ENCODE peak calls at places on chromosomes 2 and 18, in nine cellular contexts. Y is prostate gland, R is Panc1, T is endothelial cell of umbilical vein, A is spleen, L is H1, O is stomach, M is SK-N-SH, V is GM23338. P is an unnamed sample. For H3K4me1, the result is how much of the 10 kb centered on the place peaks cover.

GRCh38 chr18:58269931-58270330 is 225.9 kb downstream of the NEDD4L start:
- DNase-seq in O (peak), T (no peak), A (no peak), V (no peak), R (no peak), M (no peak), Y (peak), L (no peak), P (no peak)

GRCh38 chr2:74459377-74460118 is 1.3 kb downstream of the WBP1 start:
- DNase-seq in Y (no peak), M (no peak), R (no peak), A (peak), T (no peak), L (no peak), V (no peak), O (no peak), P (no peak)

GRCh38 chr2:234293973-234294372 is 202.9 kb downstream of the ARL4C start:
- DNase-seq in T (peak), Y (no peak), O (no peak), M (no peak), L (no peak), R (no peak), V (peak), A (no peak), P (no peak)

GRCh38 chr2:112198780-112199179 is 56.1 kb downstream of the ZC3H8 start:
- DNase-seq in O (no peak), V (no peak), M (no peak), A (no peak), Y (no peak), L (no peak), R (no peak), T (peak), P (no peak)

GRCh38 chr18:10421859-10422258 is 32.6 kb upstream of the APCDD1 start:
- DNase-seq in L (no peak), R (no peak), O (no peak), M (no peak), T (no peak), A (no peak), V (no peak), Y (no peak), P (no peak)

GRCh38 chr18:57209697-57210096 is 62.8 kb downstream of the BOD1L2 start:
- DNase-seq in L (no peak), T (no peak), R (no peak), O (no peak), A (no peak), M (no peak), V (peak), Y (no peak), P (no peak)

GRCh38 chr18:36672437-36673344 is 156.1 kb downstream of the TPGS2 start:
- DNase-seq in L (no peak), T (no peak), M (no peak), R (no peak), Y (peak), V (no peak), O (no peak), A (no peak), P (peak)

GRCh38 chr2:217482343-217482742 is 520.5 kb downstream of the TNS1 start:
- DNase-seq in Y (no peak), M (no peak), V (no peak), R (no peak), L (no peak), T (no peak), A (no peak), O (no peak), P (no peak)

GRCh38 chr2:97673915-97674283 is 4.4 kb downstream of the C2orf92 start:
- DNase-seq in R (no peak), O (no peak), T (no peak), Y (no peak), V (no peak), L (no peak), M (no peak), A (no peak), P (no peak)

GRCh38 chr2:231163011-231163410 is 35.4 kb upstream of the ARMC9 start:
- DNase-seq in L (no peak), T (no peak), Y (no peak), O (no peak), M (no peak), R (no peak), V (peak), A (no peak), P (no peak)

GRCh38 chr2:120735750-120736170 is at the start of gene GLI2:
- DNase-seq in R (no peak), A (peak), L (peak), M (peak), V (peak), O (peak), T (peak), Y (peak), P (peak)
- TF ChIP-seq POLR2AphosphoS5 in R (no peak), A (peak), L (no peak), M (no peak), V (peak), O (no peak), T (no peak), Y (no peak), P (peak)

GRCh38 chr2:191037351-191037750 is 23.4 kb upstream of the STAT1 start:
- DNase-seq in M (no peak), L (no peak), T (no peak), Y (no peak), R (no peak), A (no peak), V (no peak), O (no peak), P (no peak)

GRCh38 chr2:191038741-191039140 is 24.8 kb upstream of the STAT1 start:
- DNase-seq in Y (no peak), A (no peak), L (no peak), R (no peak), V (no peak), M (no peak), T (no peak), O (no peak), P (no peak)

GRCh38 chr2:191038241-191038725 is 24.3 kb upstream of the STAT1 start:
- DNase-seq in O (no peak), Y (no peak), V (no peak), L (no peak), M (no peak), R (no peak), T (peak), A (no peak), P (no peak)

GRCh38 chr2:191041418-191042161 is 27.6 kb upstream of the STAT1 start:
- DNase-seq in L (no peak), M (no peak), A (no peak), O (no peak), T (no peak), V (peak), Y (no peak), R (no peak), P (peak)

GRCh38 chr2:191039616-191040015 is 25.6 kb upstream of the STAT1 start:
- DNase-seq in O (no peak), A (no peak), T (no peak), V (no peak), M (peak), L (no peak), Y (no peak), R (no peak), P (no peak)
- H3K4me1 ChIP-seq in O (under half), A (under half), T (under half), V (under half), M (under half), L (under half), Y (under half), R (under half), P (under half)

GRCh38 chr2:12071343-12071742 is 324.9 kb downstream of the LPIN1 start:
- DNase-seq in Y (no peak), T (no peak), V (no peak), O (no peak), R (no peak), M (no peak), A (no peak), L (no peak), P (no peak)
- TF ChIP-seq POLR2AphosphoS5 in Y (no peak), T (no peak), V (no peak), O (no peak), R (no peak), M (no peak), A (no peak), L (no peak), P (no peak)

DNA sequence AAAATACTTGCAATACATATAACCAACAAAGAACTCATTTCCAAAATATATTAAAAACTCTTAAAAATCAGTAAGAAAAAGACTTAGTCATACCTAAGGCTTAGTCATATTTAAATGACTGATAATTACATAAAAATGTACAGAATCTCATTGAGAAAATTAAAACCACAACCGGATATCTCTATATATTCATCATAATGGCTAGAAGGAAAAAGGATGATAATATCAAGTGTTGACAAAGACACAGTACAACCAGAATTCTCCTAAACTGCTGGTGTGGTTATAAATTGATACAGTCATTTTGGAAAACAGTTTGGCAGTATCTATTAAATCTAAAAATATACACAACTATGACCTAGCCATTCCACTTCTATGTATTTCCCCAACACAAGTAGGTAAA is 27.1 kb upstream of the IHH start:
- DNase-seq in M (no peak), A (no peak), Y (no peak), R (no peak), L (no peak), T (no peak), O (no peak), V (no peak), P (no peak)
- H3K4me1 ChIP-seq in M (under half), A (under half), Y (under half), R (under half), L (under half), T (under half), O (under half), V (under half), P (under half)

DNA sequence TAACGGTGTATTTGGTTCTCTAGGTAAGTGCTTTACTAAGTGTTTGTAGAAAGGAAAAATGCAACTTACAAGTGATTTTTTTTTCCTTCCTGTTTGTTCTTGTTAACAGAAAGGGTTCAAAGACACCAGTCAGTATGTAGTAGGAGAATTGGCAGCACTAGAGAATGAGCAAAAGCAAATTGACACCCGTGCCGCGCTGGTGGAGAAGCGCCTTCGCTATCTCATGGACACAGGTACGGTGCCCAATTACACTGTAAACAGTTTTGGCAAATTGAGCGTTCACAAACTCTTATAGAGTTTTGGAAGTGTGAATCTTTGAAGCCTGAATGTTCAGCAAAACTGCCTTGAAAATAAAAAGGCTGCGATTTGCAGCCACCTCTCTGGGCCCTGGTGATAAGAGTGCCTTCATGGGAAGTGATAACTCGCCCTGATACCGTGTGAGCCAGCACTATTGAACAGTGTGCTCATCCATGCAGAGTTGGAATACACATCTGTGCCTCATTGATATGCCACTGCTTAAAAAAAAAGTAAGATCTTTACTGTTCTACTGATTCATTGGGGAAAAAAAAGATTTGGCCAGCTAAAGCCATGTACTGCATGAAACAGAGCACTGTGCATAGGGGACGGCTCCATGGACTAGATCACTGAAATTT is 54.0 kb upstream of the OTX1 start:
- DNase-seq in V (no peak), T (no peak), R (no peak), Y (no peak), A (no peak), O (no peak), M (no peak), L (no peak), P (no peak)
- TF ChIP-seq POLR2AphosphoS5 in V (no peak), T (no peak), R (no peak), Y (no peak), A (no peak), O (no peak), M (no peak), L (no peak), P (no peak)

DNA sequence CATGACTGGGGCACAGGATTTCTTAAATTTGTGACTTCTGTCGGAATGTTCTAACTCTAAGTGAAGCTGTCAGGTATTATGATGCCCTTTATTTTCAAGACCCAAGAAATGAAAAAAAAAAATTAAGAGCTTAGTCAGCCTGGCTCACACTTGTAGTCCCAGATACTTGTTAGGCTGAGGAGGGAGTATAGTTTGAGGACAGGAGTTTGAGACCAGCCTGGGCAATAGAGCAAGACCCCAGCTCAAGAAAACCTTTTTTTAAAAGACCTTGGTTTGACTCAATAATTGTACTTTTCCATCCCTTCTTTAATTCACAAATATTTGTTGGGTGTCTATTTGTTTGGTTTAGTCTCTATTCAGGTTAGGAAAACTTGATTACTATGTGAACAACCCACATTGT is 310.0 kb downstream of the STK39 start:
- DNase-seq in M (no peak), R (no peak), T (no peak), O (no peak), Y (no peak), A (no peak), L (no peak), V (no peak), P (no peak)
- H3K4me1 ChIP-seq in M (under half), R (under half), T (under half), O (under half), Y (under half), A (under half), L (under half), V (under half), P (under half)

P was measured in transverse colon.